ENCODE peak calls at places on chromosomes 13 and 19, in four cellular contexts. F, W, K and U are unnamed samples.
A peak's percentile ranks its signal among the peaks of the same experiment; 100 is the strongest.

GRCh38 chr13:110950819-110951570 is 36.1 kb upstream of the ANKRD10 start:
- DNase-seq in F (no peak), K (no peak), W (no peak), U (no peak)

GRCh38 chr13:50052478-50052877 is 37.2 kb downstream of the KCNRG start:
- DNase-seq in F (no peak), W (no peak), K (no peak), U (no peak)

GRCh38 chr13:25901460-25902376 is 150.1 kb downstream of the SHISA2 start:
- DNase-seq in F (no peak), W (no peak), K (no peak), U (no peak)

GRCh38 chr13:37645181-37645580 is 46.6 kb upstream of the POSTN start:
- DNase-seq in F (no peak), W (no peak), K (no peak), U (no peak)

GRCh38 chr19:8221161-8221560 is 12.0 kb downstream of the CERS4 start:
- DNase-seq in F (no peak), K (no peak), W (peak; percentile 42), U (no peak)

GRCh38 chr19:43354305-43354627 is 780 bp downstream of the CD177 start:
- DNase-seq in K (no peak), F (no peak), W (peak; percentile 18), U (no peak)

GRCh38 chr13:66562054-66562453 is 668.1 kb downstream of the PCDH9 start:
- DNase-seq in W (no peak), F (no peak), K (no peak), U (no peak)

GRCh38 chr19:48681127-48681470 is 8.3 kb upstream of the NTN5 start:
- DNase-seq in F (no peak), K (no peak), W (no peak), U (no peak)

GRCh38 chr19:22832031-22832762 is at the start of gene ZNF723:
- DNase-seq in W (no peak), K (no peak), F (no peak), U (no peak)

GRCh38 chr13:95418946-95419345 is 117.7 kb upstream of the ABCC4 start:
- DNase-seq in W (no peak), K (no peak), F (no peak), U (no peak)

GRCh38 chr19:8423821-8424223 is 10.7 kb downstream of the MARCHF2 start:
- DNase-seq in K (peak; percentile 97), F (peak; percentile 94), W (peak; percentile 64), U (peak; percentile 80)

GRCh38 chr13:25493930-25494707 is 122.3 kb downstream of the ATP8A2 start:
- DNase-seq in W (no peak), F (no peak), K (no peak), U (no peak)

GRCh38 chr13:93767231-93767916 is 540.8 kb downstream of the GPC6 start:
- DNase-seq in F (no peak), K (no peak), W (no peak), U (no peak)

GRCh38 chr13:44874886-44875630 is 114.2 kb downstream of the NUFIP1 start:
- DNase-seq in W (no peak), K (no peak), F (no peak), U (no peak)

GRCh38 chr13:31048521-31048920 is 113.2 kb downstream of the HSPH1 start:
- DNase-seq in F (no peak), W (no peak), K (no peak), U (no peak)

DNA sequence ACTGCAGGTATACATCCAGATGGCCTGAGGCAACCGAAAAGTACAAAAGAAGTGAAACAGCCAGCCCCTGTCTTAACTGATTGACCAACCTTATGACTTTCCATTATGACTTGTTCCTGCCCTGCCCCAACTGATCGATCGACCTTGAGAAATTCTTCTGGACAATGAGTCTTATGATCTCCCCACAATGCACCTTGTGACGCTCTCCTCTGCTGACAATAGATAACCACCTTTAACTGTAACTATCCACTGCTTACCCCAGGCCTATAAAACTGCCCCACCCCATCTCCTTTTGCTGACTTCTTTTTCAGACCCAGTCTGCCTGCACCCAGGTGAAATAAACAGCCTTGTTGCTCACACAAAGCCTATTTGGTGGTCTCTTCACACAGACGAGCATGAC is 11.2 kb downstream of the ZNF83 start:
- DNase-seq in F (no peak), K (no peak), W (no peak), U (peak; percentile 63)
- TF ChIP-seq POLR2A in F (no peak), K (no peak), W (no peak), U (no peak)

DNA sequence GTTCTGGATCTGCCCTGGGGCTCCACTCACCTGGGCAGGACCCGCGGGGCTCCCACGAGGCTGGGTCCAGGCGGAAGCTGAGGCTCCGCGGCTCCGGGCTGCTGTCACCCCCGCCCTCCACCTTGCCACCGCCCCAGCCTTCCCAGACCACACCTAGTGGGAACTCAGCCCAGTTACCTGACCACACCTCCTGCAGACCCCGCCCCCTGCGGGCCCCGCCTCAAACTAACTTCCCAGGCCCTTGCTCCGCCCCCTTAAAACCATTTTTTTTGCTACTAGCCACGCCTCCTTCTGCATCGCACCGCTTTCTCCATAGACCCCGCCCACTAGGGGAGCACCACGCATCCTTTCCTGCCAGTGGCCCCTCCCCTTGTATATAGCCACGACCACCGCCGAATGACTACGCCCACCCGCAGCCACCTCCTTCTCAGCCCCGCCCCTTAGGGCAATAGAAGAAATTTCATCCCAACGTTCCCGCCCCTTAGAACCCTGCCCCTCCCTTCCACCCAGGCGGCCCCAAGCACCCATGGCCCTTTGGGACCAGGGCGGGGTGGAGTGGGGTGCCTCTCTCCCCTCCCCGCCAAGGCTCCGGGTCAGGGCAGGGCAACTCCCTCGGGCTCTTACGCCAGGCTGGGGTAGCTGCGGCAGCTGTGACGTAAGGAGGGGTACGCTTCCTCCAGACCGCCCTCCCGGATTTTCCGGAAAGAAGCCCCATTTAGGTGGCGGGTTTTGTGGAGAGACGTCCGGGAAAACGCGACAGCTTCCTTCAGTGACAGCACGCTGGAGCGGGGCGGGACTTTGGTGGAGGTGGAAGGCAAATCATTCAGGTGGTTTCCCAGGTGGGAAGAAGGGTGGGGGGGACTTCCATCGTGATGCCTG is at the start of gene SH2D3A:
- DNase-seq in W (peak; percentile 97), F (peak; percentile 84), K (no peak), U (peak; percentile 80)
- TF ChIP-seq POLR2A in W (peak; percentile 95), F (no peak), K (no peak), U (no peak)

GRCh38 chr19:45613926-45614725 is 12.1 kb upstream of the GPR4 start:
- DNase-seq in F (no peak), K (no peak), W (no peak), U (peak; percentile 82)

GRCh38 chr19:45621389-45621788 is 17.8 kb downstream of the EML2 start:
- DNase-seq in F (no peak), W (no peak), K (no peak), U (no peak)

GRCh38 chr19:45616709-45617027 is 14.7 kb upstream of the GPR4 start:
- DNase-seq in W (peak; percentile 33), K (no peak), F (no peak), U (no peak)

GRCh38 chr19:45621976-45622503 is 17.2 kb downstream of the EML2 start:
- DNase-seq in F (no peak), K (no peak), W (no peak), U (no peak)

GRCh38 chr19:45615795-45616708 is 14.0 kb upstream of the GPR4 start:
- DNase-seq in W (peak; percentile 97), F (peak; percentile 88), K (peak; percentile 87), U (peak; percentile 92)
- TF ChIP-seq POLR2A in W (peak; percentile 69), F (no peak), K (no peak), U (no peak)

GRCh38 chr19:58519355-58520256 is at the start of gene ZBTB45:
- DNase-seq in W (peak; percentile 93), K (peak; percentile 92), F (peak; percentile 94), U (peak; percentile 97)
- TF ChIP-seq POLR2A in W (peak; percentile 75), K (peak; percentile 75), F (no peak), U (peak; percentile 83)

GRCh38 chr13:113110852-113111315 is 5.3 kb downstream of the F7 start:
- DNase-seq in K (peak; percentile 9), W (peak; percentile 1), F (peak; percentile 48), U (no peak)
- TF ChIP-seq POLR2A in K (no peak), W (no peak), F (no peak), U (no peak)

GRCh38 chr19:11435057-11435832 is at the start of the genes ODAD3 and PRKCSH:
- DNase-seq in F (peak; percentile 99), K (peak; percentile 99), W (peak; percentile 99), U (peak; percentile 100)
- TF ChIP-seq POLR2A in F (no peak), K (no peak), W (peak; percentile 66), U (peak; percentile 66)

DNA sequence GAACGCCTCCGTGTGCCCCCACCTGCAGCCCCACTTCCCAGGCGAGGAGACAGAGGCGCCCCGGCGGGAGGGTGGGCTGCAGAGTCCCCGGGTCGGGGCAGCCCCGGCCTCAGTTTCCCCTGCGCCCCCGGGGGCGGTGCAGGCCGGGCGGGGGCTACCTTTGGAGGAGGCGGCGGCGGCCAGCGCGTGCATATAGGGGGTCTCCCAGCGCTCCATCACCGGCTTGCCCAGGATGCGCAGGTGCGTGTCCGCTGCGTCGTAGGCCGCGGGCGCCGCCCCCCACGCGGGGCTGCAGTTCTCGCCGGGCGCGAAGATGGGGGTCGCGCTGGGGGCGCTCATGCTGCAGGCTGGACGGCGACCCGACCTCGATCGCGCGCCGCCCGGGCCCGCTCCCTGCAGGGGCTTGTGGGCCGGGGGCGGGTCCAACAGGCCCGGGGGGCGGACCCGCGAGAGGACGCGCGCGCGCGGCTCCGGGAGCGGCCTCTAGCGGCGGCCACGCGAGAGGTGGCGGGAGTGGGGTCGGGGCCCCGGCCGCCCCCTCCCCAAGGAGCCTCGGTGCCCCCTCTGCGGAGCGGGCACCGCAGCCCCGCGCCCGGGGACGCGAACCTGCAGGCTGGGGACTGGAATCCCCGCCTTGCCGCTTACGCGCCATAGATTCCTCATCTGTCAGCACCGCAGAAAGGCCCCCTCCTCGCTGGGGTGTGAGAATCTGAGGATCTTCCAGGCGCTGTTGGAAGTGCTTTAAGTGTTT is at the start of gene GAMT:
- DNase-seq in K (no peak), F (peak; percentile 79), W (peak; percentile 55), U (peak; percentile 61)
- TF ChIP-seq POLR2A in K (no peak), F (no peak), W (no peak), U (no peak)

GRCh38 chr19:12947702-12948596 is 2.3 kb downstream of the RAD23A start:
- DNase-seq in K (no peak), W (no peak), F (no peak), U (peak; percentile 99)

GRCh38 chr19:12944064-12944674 is 1.5 kb upstream of the RAD23A start:
- DNase-seq in F (no peak), W (no peak), K (no peak), U (no peak)

GRCh38 chr19:12945479-12946091 is at the start of gene RAD23A:
- DNase-seq in W (peak; percentile 99), F (peak; percentile 99), K (peak; percentile 98), U (peak; percentile 99)

GRCh38 chr19:12948597-12949362 is 3.1 kb downstream of the RAD23A start:
- DNase-seq in K (no peak), F (no peak), W (no peak), U (no peak)

DNA sequence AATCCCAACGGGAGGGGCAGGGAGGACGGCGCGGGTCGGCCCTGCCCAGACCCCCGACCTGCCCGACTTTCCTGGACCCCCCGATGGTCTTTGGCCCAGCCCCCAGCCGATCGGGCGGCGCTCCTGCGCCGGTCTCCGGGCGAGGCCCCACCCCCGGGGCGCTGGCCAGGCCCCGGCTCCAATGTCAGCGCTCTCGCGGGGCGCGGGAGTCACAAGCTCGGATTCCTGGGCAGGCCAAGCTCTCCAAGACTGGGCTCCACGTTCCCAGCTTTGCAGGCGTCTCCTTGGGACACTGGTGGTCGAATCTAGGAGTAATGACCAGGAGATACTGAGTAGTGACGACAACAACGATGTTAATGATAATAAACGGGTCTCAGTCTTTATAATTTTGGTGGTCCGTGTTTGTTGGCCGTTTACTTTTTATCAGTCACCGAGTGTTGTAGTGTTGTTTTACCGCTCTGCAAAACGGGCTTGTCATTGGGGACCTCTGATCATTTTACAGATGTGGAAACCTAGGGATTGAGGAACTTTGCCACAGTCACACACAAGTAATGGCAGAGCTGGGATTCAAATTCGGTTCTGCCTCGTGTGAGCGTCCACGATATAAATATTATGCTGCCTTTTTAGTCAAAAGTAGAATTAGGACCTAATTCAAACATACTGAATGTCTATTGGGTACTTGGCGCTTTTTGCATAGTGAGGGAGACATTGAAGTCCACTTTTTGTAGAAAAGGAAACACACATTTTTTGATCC is 607 bp downstream of the RAD23A start:
- DNase-seq in W (peak; percentile 69), F (peak; percentile 79), K (peak; percentile 63), U (peak; percentile 89)
- TF ChIP-seq POLR2A in W (no peak), F (no peak), K (no peak), U (peak; percentile 19)